ENCODE peak calls at places on chromosomes 5 and 9, in seven cellular contexts. F, B, V, H, K, P and Y are unnamed samples.

GRCh38 chr5:35313296-35313695 is 83.0 kb upstream of the PRLR start:
- DNase-seq in F (no peak), B (no peak), V (no peak), H (no peak), K (no peak), P (no peak), Y (no peak)

GRCh38 chr9:128088253-128088945 is 20.4 kb downstream of the SLC25A25 start:
- DNase-seq in F (no peak), B (no peak), V (no peak), H (no peak), K (no peak), P (no peak), Y (no peak)

GRCh38 chr5:55935371-55935770 is 59.4 kb downstream of the IL6ST start:
- DNase-seq in F (no peak), B (no peak), V (no peak), H (no peak), K (no peak), P (no peak), Y (no peak)

GRCh38 chr9:14346826-14347407 is 33.0 kb upstream of the NFIB start:
- DNase-seq in F (no peak), B (no peak), V (no peak), H (no peak), K (no peak), P (no peak), Y (no peak)

GRCh38 chr5:58261605-58262004 is 198.3 kb downstream of the PLK2 start:
- DNase-seq in F (no peak), B (no peak), V (no peak), H (no peak), K (no peak), P (no peak), Y (no peak)

GRCh38 chr9:29044959-29045358 is 1471.7 kb upstream of the C9orf72 start:
- DNase-seq in F (peak; percentile 9), B (no peak), V (no peak), H (no peak), K (peak; percentile 1), P (no peak), Y (no peak)

GRCh38 chr9:122140368-122141193 is 19.0 kb downstream of the NDUFA8 start:
- DNase-seq in F (no peak), B (no peak), V (no peak), H (no peak), K (peak; percentile 75), P (no peak), Y (no peak)

GRCh38 chr5:60066502-60066901 is 173.0 kb upstream of the PDE4D start:
- DNase-seq in F (no peak), B (no peak), V (no peak), H (no peak), K (no peak), P (no peak), Y (no peak)

GRCh38 chr5:17238521-17239041 is 21.1 kb downstream of the BASP1 start:
- DNase-seq in F (no peak), B (no peak), V (no peak), H (no peak), K (no peak), P (no peak), Y (no peak)

GRCh38 chr9:94441796-94442195 is 113.1 kb upstream of the PCAT7 start:
- DNase-seq in F (no peak), B (no peak), V (no peak), H (no peak), K (no peak), P (no peak), Y (no peak)

GRCh38 chr5:3590967-3591900 is 4.4 kb upstream of the IRX1 start:
- DNase-seq in F (no peak), B (no peak), V (no peak), H (no peak), K (no peak), P (no peak), Y (no peak)

GRCh38 chr5:139188558-139189270 is 9.5 kb downstream of the SIL1 start:
- DNase-seq in F (no peak), B (no peak), V (no peak), H (no peak), K (peak; percentile 32), P (no peak), Y (no peak)

GRCh38 chr5:149153751-149154610 is 12.7 kb downstream of the ABLIM3 start:
- DNase-seq in F (no peak), B (no peak), V (no peak), H (no peak), K (peak; percentile 50), P (no peak), Y (no peak)

GRCh38 chr5:872301-872700 is 20.3 kb downstream of the BRD9 start:
- DNase-seq in F (no peak), B (no peak), V (no peak), H (no peak), K (no peak), P (no peak), Y (no peak)

GRCh38 chr9:76756273-76756650 is 8.0 kb upstream of the PCA3 start:
- DNase-seq in F (peak; percentile 11), B (no peak), V (peak; percentile 25), H (peak; percentile 91), K (peak; percentile 7), P (no peak), Y (peak; percentile 31)

GRCh38 chr9:136197372-136197875 is 7.5 kb downstream of the LHX3 start:
- DNase-seq in F (no peak), B (no peak), V (no peak), H (no peak), K (no peak), P (no peak), Y (no peak)

GRCh38 chr9:136198605-136199083 is 6.3 kb downstream of the LHX3 start:
- DNase-seq in F (no peak), B (no peak), V (no peak), H (no peak), K (no peak), P (no peak), Y (no peak)

GRCh38 chr9:136197930-136198604 is 6.9 kb downstream of the LHX3 start:
- DNase-seq in F (no peak), B (no peak), V (no peak), H (no peak), K (no peak), P (no peak), Y (no peak)

GRCh38 chr9:136194540-136194939 is 10.4 kb downstream of the LHX3 start:
- DNase-seq in F (no peak), B (no peak), V (no peak), H (no peak), K (no peak), P (no peak), Y (no peak)

GRCh38 chr9:136196465-136197371 is 8.2 kb downstream of the LHX3 start:
- DNase-seq in F (no peak), B (no peak), V (no peak), H (no peak), K (no peak), P (no peak), Y (no peak)
- H3K4me3 ChIP-seq in F (no peak overlapping the region), B (no peak overlapping the region), V (peak overlapping the region; percentile 42), H (no peak overlapping the region), K (no peak overlapping the region), P (no peak overlapping the region), Y (no peak overlapping the region)

GRCh38 chr9:6218099-6218502 is 2.5 kb downstream of the IL33 start:
- DNase-seq in F (no peak), B (no peak), V (no peak), H (no peak), K (no peak), P (no peak), Y (no peak)
- TF ChIP-seq EP300 in F (no peak), B (no peak), V (no peak), H (no peak), K (no peak), P (no peak), Y (no peak)

DNA sequence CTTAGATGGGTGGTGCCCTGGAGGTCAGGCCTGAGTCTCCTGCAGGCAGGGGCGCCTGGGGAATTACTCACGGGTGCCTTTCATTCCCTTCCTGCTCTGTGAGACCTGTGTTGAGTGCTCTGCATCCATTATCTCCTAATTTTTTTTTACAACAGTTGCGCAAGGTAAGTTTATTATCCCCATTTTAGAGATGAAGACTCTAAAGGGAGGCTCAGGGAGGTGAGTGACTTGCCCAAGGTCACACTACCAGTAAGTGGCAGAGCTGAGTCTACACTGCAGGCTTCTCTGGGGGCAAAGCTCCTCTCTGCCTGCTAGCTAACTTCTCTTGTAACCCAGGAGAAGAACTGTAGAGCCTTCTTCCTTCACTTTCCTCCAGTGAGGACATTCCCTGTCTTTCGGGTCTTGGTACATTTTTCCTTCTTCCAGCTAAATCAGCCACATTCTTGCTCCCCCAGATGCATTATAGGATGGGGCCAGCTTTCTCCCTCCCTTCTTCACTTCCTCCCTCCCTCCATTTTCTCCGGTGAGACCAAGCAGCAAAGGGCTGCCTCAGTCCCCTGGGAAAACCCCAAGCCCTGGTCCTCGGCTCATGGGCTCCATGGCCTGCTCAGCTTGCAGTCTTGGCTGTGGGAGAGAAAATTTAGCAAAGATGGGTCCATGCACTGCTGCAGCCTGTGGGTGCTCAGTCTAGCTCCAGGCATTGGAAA is 1.8 kb downstream of the PRR7 start:
- DNase-seq in F (no peak), B (no peak), V (no peak), H (no peak), K (no peak), P (no peak), Y (no peak)
- H3K4me3 ChIP-seq in F (peak overlapping the region; percentile 86), B (no peak overlapping the region), V (peak overlapping the region; percentile 74), H (no peak overlapping the region), K (no peak overlapping the region), P (peak overlapping the region; percentile 67), Y (no peak overlapping the region)

GRCh38 chr9:86355814-86356213 is 1.6 kb upstream of the TUT7 start:
- DNase-seq in F (no peak), B (no peak), V (no peak), H (no peak), K (no peak), P (no peak), Y (no peak)

GRCh38 chr9:86354882-86355399 is 731 bp upstream of the TUT7 start:
- DNase-seq in F (peak; percentile 28), B (no peak), V (no peak), H (no peak), K (peak; percentile 12), P (no peak), Y (no peak)

GRCh38 chr9:86353591-86354047 is 591 bp downstream of the TUT7 start:
- DNase-seq in F (peak; percentile 33), B (peak; percentile 28), V (peak; percentile 1), H (no peak), K (peak; percentile 10), P (no peak), Y (peak; percentile 68)

GRCh38 chr9:86352440-86353106 is 1.6 kb downstream of the TUT7 start:
- DNase-seq in F (no peak), B (no peak), V (no peak), H (no peak), K (no peak), P (no peak), Y (no peak)

DNA sequence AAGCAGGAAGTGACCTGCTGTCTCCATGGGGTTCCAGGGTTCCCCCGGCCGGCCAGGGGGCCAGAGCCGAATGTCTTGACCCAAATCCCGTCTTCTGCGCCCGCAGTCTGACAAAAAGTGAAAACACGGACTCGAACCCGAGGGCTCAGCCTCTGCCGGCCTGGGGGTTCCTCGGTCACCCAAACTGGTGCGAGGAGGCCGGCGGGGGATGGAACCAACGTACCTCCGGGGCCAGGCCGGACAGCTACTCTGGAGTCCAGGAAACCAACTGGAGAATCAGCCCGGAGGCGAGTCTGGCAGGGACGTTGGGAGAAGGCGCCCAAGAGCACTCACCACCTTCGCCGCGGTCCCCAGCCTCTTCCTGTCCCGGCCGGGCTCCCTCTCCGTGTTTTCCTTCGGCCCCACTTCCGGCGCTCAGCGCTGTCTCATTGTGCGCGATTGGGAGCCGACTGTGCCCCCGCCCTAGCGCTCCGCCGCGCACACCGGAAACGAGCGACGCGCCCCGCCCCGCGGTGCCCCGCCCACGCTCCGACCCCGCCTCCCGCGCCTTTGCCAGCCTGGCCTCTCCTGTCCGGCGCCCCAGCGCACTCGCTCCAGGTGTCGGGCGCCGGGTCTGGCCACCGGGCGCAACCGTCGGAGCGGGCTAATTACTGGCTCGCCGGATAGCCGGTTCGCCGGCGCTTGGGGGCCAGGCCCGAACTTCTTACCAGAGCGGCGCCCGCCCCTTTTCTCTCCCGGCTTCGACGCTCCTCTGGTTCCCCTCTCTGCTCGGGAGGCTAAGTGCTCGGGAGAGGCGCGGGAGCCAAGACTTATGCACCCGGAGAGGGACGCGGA is at the start of gene TUT7:
- DNase-seq in F (peak; percentile 89), B (peak; percentile 96), V (peak; percentile 82), H (peak; percentile 98), K (peak; percentile 90), P (peak; percentile 65), Y (peak; percentile 97)
- TF ChIP-seq EP300 in F (no peak), B (no peak), V (no peak), H (no peak), K (no peak), P (no peak), Y (peak; percentile 27)